ENCODE peak calls at places on chromosomes 3 and 15, in six cellular contexts. P, K, D, A, L and O are unnamed samples.

GRCh38 chr3:9396301-9396631 is 1.1 kb upstream of the SETD5 start:
- DNase-seq in P (peak; percentile 96), K (peak; percentile 93), D (peak; percentile 97), A (peak; percentile 76), L (peak; percentile 88), O (no peak)

GRCh38 chr15:26191216-26191615 is 328.1 kb upstream of the ATP10A start:
- DNase-seq in P (no peak), K (no peak), D (no peak), A (no peak), L (no peak), O (no peak)

GRCh38 chr3:156396851-156397250 is 158.1 kb downstream of the SSR3 start:
- DNase-seq in P (peak; percentile 33), K (no peak), D (no peak), A (no peak), L (no peak), O (no peak)

GRCh38 chr3:178514411-178514800 is 21.8 kb upstream of the KCNMB2 start:
- DNase-seq in P (no peak), K (no peak), D (no peak), A (no peak), L (no peak), O (no peak)

GRCh38 chr3:23760325-23760724 is 45.4 kb upstream of the UBE2E1 start:
- DNase-seq in P (no peak), K (no peak), D (no peak), A (no peak), L (no peak), O (no peak)

GRCh38 chr3:64691051-64691450 is 3.3 kb upstream of the ADAMTS9 start:
- DNase-seq in P (peak; percentile 63), K (no peak), D (no peak), A (no peak), L (no peak), O (no peak)

GRCh38 chr3:133882986-133883586 is 12.6 kb downstream of the RAB6B start:
- DNase-seq in P (no peak), K (peak; percentile 59), D (no peak), A (no peak), L (no peak), O (no peak)

GRCh38 chr3:183449391-183449790 is 21.0 kb upstream of the MCF2L2 start:
- DNase-seq in P (no peak), K (no peak), D (peak; percentile 4), A (no peak), L (peak; percentile 19), O (peak; percentile 34)

GRCh38 chr15:50051811-50052419 is 67.1 kb downstream of the ATP8B4 start:
- DNase-seq in P (peak; percentile 94), K (no peak), D (peak; percentile 9), A (no peak), L (peak; percentile 40), O (peak; percentile 80)

GRCh38 chr15:75237316-75237982 is 20.7 kb upstream of the GOLGA6C start:
- DNase-seq in P (no peak), K (peak; percentile 70), D (no peak), A (no peak), L (no peak), O (no peak)

GRCh38 chr3:169966086-169966950 is at the start of gene SEC62:
- DNase-seq in P (peak; percentile 85), K (peak; percentile 97), D (peak; percentile 87), A (peak; percentile 95), L (peak; percentile 57), O (peak; percentile 95)

GRCh38 chr15:88274534-88275460 is 18.3 kb upstream of the NTRK3 start:
- DNase-seq in P (peak; percentile 45), K (no peak), D (peak; percentile 41), A (no peak), L (no peak), O (peak; percentile 74)